ENCODE peak calls at places on chromosomes 6 and 20, in eight cellular contexts. C, J, O, A, R, B, N and M are unnamed samples.
A peak's percentile ranks its signal among the peaks of the same experiment; 100 is the strongest.

GRCh38 chr20:24567508-24567907 is 98.1 kb downstream of the SYNDIG1 start:
- DNase-seq in A (no peak), R (peak; percentile 46), N (no peak), J (no peak), C (no peak), B (no peak), O (no peak), M (no peak)

GRCh38 chr6:16318953-16319720 is 80.8 kb downstream of the GMPR start:
- DNase-seq in R (no peak), B (no peak), N (no peak), O (no peak), A (no peak), C (no peak), J (no peak), M (no peak)

GRCh38 chr20:21518292-21518991 is 4.6 kb upstream of the NKX2-2 start:
- DNase-seq in C (no peak), J (no peak), A (no peak), N (peak; percentile 47), B (no peak), R (no peak), O (no peak), M (no peak)

GRCh38 chr6:157224178-157224956 is 99.0 kb downstream of the TMEM242 start:
- DNase-seq in O (no peak), J (no peak), A (no peak), N (no peak), B (no peak), C (no peak), R (peak; percentile 72), M (no peak)

GRCh38 chr6:30818426-30818841 is 65.9 kb upstream of the DDR1 start:
- DNase-seq in A (no peak), O (no peak), J (no peak), B (no peak), C (no peak), N (no peak), R (no peak), M (no peak)

GRCh38 chr6:158211273-158212055 is 43.3 kb downstream of the GTF2H5 start:
- DNase-seq in J (no peak), A (no peak), N (no peak), R (no peak), C (no peak), B (no peak), O (no peak), M (peak; percentile 20)

GRCh38 chr6:101403566-101403965 is 10.1 kb downstream of the GRIK2 start:
- DNase-seq in O (no peak), A (no peak), B (no peak), J (no peak), C (no peak), N (no peak), R (no peak), M (no peak)

GRCh38 chr6:14612016-14612415 is 494.4 kb downstream of the CD83 start:
- DNase-seq in J (no peak), O (no peak), B (no peak), R (no peak), C (no peak), N (no peak), A (no peak), M (no peak)

GRCh38 chr6:79949235-79949634 is 1.9 kb upstream of the ELOVL4 start:
- DNase-seq in N (peak; percentile 0), C (peak; percentile 57), B (peak; percentile 83), A (peak; percentile 35), J (no peak), O (no peak), R (peak; percentile 35), M (peak; percentile 72)

GRCh38 chr6:165800337-165800736 is 137.3 kb upstream of the PDE10A start:
- DNase-seq in C (no peak), B (no peak), N (no peak), R (no peak), J (no peak), O (no peak), A (no peak), M (no peak)

GRCh38 chr20:46366826-46367225 is 39.6 kb downstream of the ELMO2 start:
- DNase-seq in J (no peak), B (no peak), A (no peak), C (no peak), O (no peak), R (no peak), N (no peak), M (no peak)

GRCh38 chr20:46548688-46549087 is 1.8 kb downstream of the OCSTAMP start:
- DNase-seq in A (no peak), C (no peak), J (no peak), N (no peak), O (no peak), R (no peak), B (no peak), M (no peak)

GRCh38 chr6:66376021-66376420 is 669.0 kb upstream of the EYS start:
- DNase-seq in O (no peak), J (no peak), A (no peak), C (no peak), N (no peak), B (no peak), R (no peak), M (no peak)

GRCh38 chr20:10783660-10784336 is 110.0 kb upstream of the JAG1 start:
- DNase-seq in B (no peak), O (no peak), N (no peak), J (no peak), R (no peak), C (no peak), A (no peak), M (no peak)

GRCh38 chr20:32820698-32821378 is 1.1 kb downstream of the MAPRE1 start:
- DNase-seq in B (no peak), J (no peak), R (peak; percentile 62), C (no peak), O (peak; percentile 13), A (no peak), N (no peak), M (no peak)

GRCh38 chr6:166902211-166902755 is 54.1 kb downstream of the RNASET2 start:
- DNase-seq in B (no peak), N (no peak), R (peak; percentile 57), J (no peak), A (no peak), C (no peak), O (no peak), M (no peak)

GRCh38 chr6:35228483-35228882 is 14.7 kb downstream of the SCUBE3 start:
- DNase-seq in A (no peak), O (no peak), R (no peak), J (no peak), N (no peak), B (no peak), C (no peak), M (no peak)

GRCh38 chr6:116073765-116074450 is 13.2 kb upstream of the FRK start:
- DNase-seq in J (no peak), R (no peak), A (no peak), N (no peak), B (no peak), C (no peak), O (no peak), M (no peak)

GRCh38 chr20:38961530-38962043 is 557 bp upstream of the DHX35 start:
- DNase-seq in R (no peak), N (peak; percentile 11), O (no peak), A (no peak), C (no peak), J (no peak), B (no peak), M (no peak)

GRCh38 chr20:3071610-3072529 is at the start of gene OXT:
- DNase-seq in C (no peak), N (no peak), O (no peak), A (no peak), B (no peak), J (no peak), R (peak; percentile 72), M (peak; percentile 46)

GRCh38 chr20:50635676-50636600 is 55.4 kb downstream of the RIPOR3 start:
- DNase-seq in O (no peak), A (no peak), J (no peak), C (no peak), B (peak; percentile 91), R (peak; percentile 83), N (no peak), M (peak; percentile 86)

GRCh38 chr20:45487231-45487635 is 17.7 kb downstream of the WFDC2 start:
- DNase-seq in C (no peak), A (no peak), O (no peak), B (peak; percentile 5), R (no peak), N (no peak), J (no peak), M (no peak)

GRCh38 chr20:19301843-19302242 is 89.4 kb downstream of the SLC24A3 start:
- DNase-seq in J (no peak), A (no peak), O (no peak), B (no peak), R (no peak), C (no peak), N (no peak), M (no peak)

GRCh38 chr6:42441059-42441471 is 10.7 kb downstream of the TRERF1 start:
- DNase-seq in N (no peak), J (no peak), O (no peak), A (no peak), B (no peak), C (no peak), R (no peak), M (no peak)

GRCh38 chr6:163554663-163555062 is 140.1 kb downstream of the QKI start:
- DNase-seq in O (no peak), J (no peak), C (no peak), N (peak; percentile 41), A (no peak), B (peak; percentile 75), R (peak; percentile 88), M (peak; percentile 66)

GRCh38 chr6:155190667-155191066 is 73.1 kb upstream of the CLDN20 start:
- DNase-seq in B (no peak), C (no peak), N (no peak), A (no peak), R (no peak), J (no peak), O (no peak), M (no peak)

GRCh38 chr20:57665589-57665971 is 44.2 kb downstream of the PMEPA1 start:
- DNase-seq in R (peak; percentile 40), N (no peak), A (no peak), C (no peak), B (no peak), O (no peak), J (no peak), M (no peak)

GRCh38 chr6:13573669-13574110 is 711 bp upstream of the SIRT5 start:
- DNase-seq in R (peak; percentile 86), A (no peak), B (peak; percentile 65), J (peak; percentile 39), O (no peak), C (peak; percentile 4), N (no peak), M (no peak)

GRCh38 chr6:63839485-63839884 is 203.9 kb downstream of the PHF3 start:
- DNase-seq in R (no peak), O (no peak), J (no peak), N (no peak), B (no peak), A (no peak), C (no peak), M (no peak)

GRCh38 chr20:20037960-20038359 is 14.3 kb downstream of the CRNKL1 start:
- DNase-seq in R (no peak), A (no peak), B (no peak), N (no peak), C (no peak), O (no peak), J (no peak), M (no peak)

GRCh38 chr6:156718647-156719394 is 58.4 kb upstream of the ARID1B start:
- DNase-seq in N (no peak), R (peak; percentile 88), A (no peak), O (no peak), B (peak; percentile 11), C (no peak), J (no peak), M (no peak)

GRCh38 chr6:41413250-41413649 is 77.8 kb downstream of the NCR2 start:
- DNase-seq in O (no peak), C (no peak), N (no peak), R (no peak), B (no peak), J (no peak), A (no peak), M (no peak)

GRCh38 chr6:26217714-26218075 is 130.5 kb downstream of the HFE start:
- DNase-seq in B (peak; percentile 78), O (no peak), R (peak; percentile 51), J (no peak), C (no peak), N (no peak), A (no peak), M (no peak)

GRCh38 chr6:133854633-133855598 is 34.0 kb upstream of the TCF21 start:
- DNase-seq in N (no peak), O (no peak), R (peak; percentile 52), C (no peak), J (no peak), A (peak; percentile 32), B (no peak), M (peak; percentile 11)